ENCODE peak calls at places on chromosome 19, in seven cellular contexts. C, S, H, I, Z, J and Q are unnamed samples.

GRCh38 chr19:40528078-40528477 is 48.6 kb upstream of the SHKBP1 start:
- DNase-seq in J (no peak), I (no peak), C (no peak), H (no peak), Z (no peak), S (no peak), Q (no peak)

GRCh38 chr19:28960986-28961705 is 251.8 kb downstream of the UQCRFS1 start:
- DNase-seq in C (no peak), Z (no peak), I (no peak), S (no peak), H (no peak), J (peak; percentile 31), Q (no peak)

GRCh38 chr19:16224266-16225045 is 26.7 kb downstream of the AP1M1 start:
- DNase-seq in J (no peak), H (no peak), Z (peak; percentile 77), I (no peak), S (no peak), C (no peak), Q (no peak)

GRCh38 chr19:45972081-45972943 is 1.4 kb downstream of the NOVA2 start:
- DNase-seq in C (no peak), I (no peak), Z (peak; percentile 42), J (no peak), S (no peak), H (no peak), Q (no peak)

GRCh38 chr19:1651061-1651547 is 1.3 kb downstream of the TCF3 start:
- DNase-seq in I (no peak), J (peak; percentile 55), S (no peak), Z (peak; percentile 71), H (peak; percentile 52), C (peak; percentile 61), Q (no peak)

GRCh38 chr19:34644991-34645461 is 31.9 kb downstream of the SCGB2B2 start:
- DNase-seq in Z (no peak), S (no peak), I (no peak), J (no peak), C (no peak), H (no peak), Q (no peak)

GRCh38 chr19:35671818-35672217 is 5.5 kb downstream of the UPK1A start:
- DNase-seq in S (no peak), Z (no peak), J (no peak), C (no peak), H (no peak), I (no peak), Q (no peak)

GRCh38 chr19:3106509-3107141 is 12.5 kb downstream of the GNA11 start:
- DNase-seq in Z (peak; percentile 50), J (no peak), H (no peak), C (no peak), S (no peak), I (no peak), Q (no peak)

GRCh38 chr19:45899253-45899652 is 3.2 kb downstream of the MYPOP start:
- DNase-seq in J (no peak), H (no peak), C (no peak), I (no peak), Z (no peak), S (no peak), Q (no peak)

GRCh38 chr19:1446713-1447564 is 3.0 kb upstream of the APC2 start:
- DNase-seq in J (peak; percentile 51), I (no peak), H (no peak), Z (peak; percentile 81), S (no peak), C (no peak), Q (no peak)

GRCh38 chr19:56642711-56643459 is at the start of gene SMIM17:
- DNase-seq in C (no peak), J (no peak), I (no peak), H (no peak), S (no peak), Z (no peak), Q (no peak)
- H3K9me3 ChIP-seq in C (peaks cover 86% of the 10 kb centered on the region), J (peaks cover 3% of the 10 kb centered on the region), I (peaks cover 63% of the 10 kb centered on the region), H (peaks cover 10% of the 10 kb centered on the region), S (peaks cover 65% of the 10 kb centered on the region), Z (no peaks in the 10 kb centered on the region), Q (no peaks in the 10 kb centered on the region)

GRCh38 chr19:27722625-27723024 is 1490.3 kb downstream of the UQCRFS1 start:
- DNase-seq in Z (no peak), H (no peak), J (no peak), S (no peak), C (no peak), I (no peak), Q (no peak)
- H3K9me3 ChIP-seq in Z (no peaks in the 10 kb centered on the region), H (no peaks in the 10 kb centered on the region), J (no peaks in the 10 kb centered on the region), S (no peaks in the 10 kb centered on the region), C (peaks cover 90% of the 10 kb centered on the region), I (peaks cover 82% of the 10 kb centered on the region), Q (no peaks in the 10 kb centered on the region)

GRCh38 chr19:52336117-52336811 is at the start of gene ZNF610:
- DNase-seq in S (peak; percentile 69), C (peak; percentile 94), J (peak; percentile 92), I (peak; percentile 46), Z (peak; percentile 94), H (peak; percentile 93), Q (peak; percentile 83)

GRCh38 chr19:52335768-52336116 is 301 bp upstream of the ZNF610 start:
- DNase-seq in H (no peak), I (no peak), Z (no peak), S (no peak), C (no peak), J (no peak), Q (no peak)

GRCh38 chr19:52336976-52337375 is 933 bp downstream of the ZNF610 start:
- DNase-seq in S (no peak), I (no peak), Z (no peak), J (peak; percentile 48), C (no peak), H (no peak), Q (no peak)

DNA sequence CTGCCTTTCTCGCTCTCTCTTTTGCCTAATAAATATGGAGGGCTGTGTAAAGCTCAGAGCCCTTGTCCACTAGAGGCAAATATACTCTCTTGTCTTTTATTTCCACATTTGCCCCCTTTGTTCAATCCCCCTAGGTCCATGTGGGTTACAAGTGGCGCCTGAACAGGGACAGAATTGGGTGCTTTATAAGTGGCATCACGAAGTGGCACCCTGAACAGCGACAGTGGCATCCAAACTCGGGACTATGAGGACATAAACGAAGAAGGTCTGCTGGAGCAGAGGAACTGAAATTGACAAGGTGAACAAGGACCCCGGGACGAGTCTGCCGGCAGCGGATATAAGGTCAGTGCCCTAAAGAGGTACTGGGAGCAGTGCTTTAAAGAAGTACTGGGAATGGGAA is 4.3 kb upstream of the ZNF610 start:
- DNase-seq in C (no peak), S (no peak), H (no peak), Z (no peak), I (no peak), J (no peak), Q (no peak)
- H3K9me3 ChIP-seq in C (peaks cover 89% of the 10 kb centered on the region), S (peaks cover 57% of the 10 kb centered on the region), H (peaks cover 16% of the 10 kb centered on the region), Z (no peaks in the 10 kb centered on the region), I (peaks cover 76% of the 10 kb centered on the region), J (peaks cover 63% of the 10 kb centered on the region), Q (peaks cover 9% of the 10 kb centered on the region)

GRCh38 chr19:14111486-14111885 is 6.1 kb downstream of the PRKACA start:
- DNase-seq in Z (no peak), S (no peak), C (no peak), I (no peak), H (no peak), J (no peak), Q (no peak)

GRCh38 chr19:14114439-14114838 is 3.1 kb downstream of the PRKACA start:
- DNase-seq in H (no peak), S (no peak), Z (no peak), J (no peak), C (no peak), I (no peak), Q (no peak)

GRCh38 chr19:14113762-14114414 is 3.7 kb downstream of the PRKACA start:
- DNase-seq in H (peak; percentile 60), Z (peak; percentile 88), S (no peak), J (no peak), C (peak; percentile 77), I (no peak), Q (no peak)

GRCh38 chr19:14112051-14112808 is 5.3 kb downstream of the PRKACA start:
- DNase-seq in Z (no peak), I (no peak), S (no peak), J (no peak), H (peak; percentile 67), C (no peak), Q (no peak)

DNA sequence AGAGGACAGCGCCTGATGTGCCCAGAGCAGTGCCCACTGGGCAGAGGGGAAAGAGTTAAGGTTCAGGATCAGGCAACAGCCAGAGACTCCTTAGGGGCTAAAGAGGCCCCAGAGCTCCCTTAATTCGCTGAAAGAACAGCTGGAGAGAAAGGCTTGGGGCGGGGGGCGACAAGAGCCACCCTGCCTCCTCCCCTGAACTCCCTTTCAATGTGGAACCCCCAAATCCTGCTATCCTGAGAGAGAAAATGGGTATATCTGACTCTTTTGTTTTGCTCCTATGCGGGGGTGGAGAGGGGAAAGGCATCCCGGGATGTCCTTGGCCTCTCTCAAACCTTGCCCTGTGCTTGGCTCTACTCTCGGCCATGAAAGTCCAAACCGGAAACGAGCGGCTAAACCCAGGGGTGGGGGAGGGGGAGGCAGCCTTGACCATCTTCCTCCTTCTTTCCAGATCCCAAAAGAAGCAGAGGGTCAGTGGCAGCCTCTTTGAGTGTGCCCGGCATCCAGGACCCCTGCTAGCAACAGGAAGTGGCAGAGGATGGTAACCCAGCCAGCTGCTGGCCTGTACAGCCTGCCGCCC is 4.7 kb downstream of the PRKACA start:
- DNase-seq in I (no peak), J (no peak), S (no peak), H (peak; percentile 70), Z (no peak), C (no peak), Q (no peak)
- H3K9me3 ChIP-seq in I (no peaks in the 10 kb centered on the region), J (no peaks in the 10 kb centered on the region), S (no peaks in the 10 kb centered on the region), H (no peaks in the 10 kb centered on the region), Z (no peaks in the 10 kb centered on the region), C (no peaks in the 10 kb centered on the region), Q (no peaks in the 10 kb centered on the region)

DNA sequence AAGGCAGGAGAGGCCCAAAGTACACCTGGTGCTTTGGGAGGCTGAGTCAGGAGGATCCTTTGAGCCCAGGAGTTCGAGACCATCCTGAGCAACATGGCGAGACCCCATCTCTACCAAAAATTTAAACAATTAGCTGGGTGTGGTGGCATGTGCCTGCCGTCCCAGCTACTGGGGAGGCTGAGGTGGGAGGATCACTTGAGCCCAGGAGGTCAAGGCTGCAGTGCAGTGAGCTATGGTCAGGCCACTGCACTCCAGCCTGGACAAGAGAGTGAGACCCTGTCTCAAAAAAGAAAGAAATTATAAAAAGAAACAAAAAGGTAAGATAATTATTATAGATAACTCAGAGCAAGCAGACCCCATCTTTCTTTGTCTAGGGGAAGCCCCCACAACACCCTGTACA is 1.9 kb downstream of the HOMER3 start:
- DNase-seq in C (no peak), J (no peak), Z (no peak), S (no peak), H (no peak), I (no peak), Q (no peak)
- H3K9me3 ChIP-seq in C (no peaks in the 10 kb centered on the region), J (no peaks in the 10 kb centered on the region), Z (no peaks in the 10 kb centered on the region), S (peaks cover 4% of the 10 kb centered on the region), H (no peaks in the 10 kb centered on the region), I (no peaks in the 10 kb centered on the region), Q (no peaks in the 10 kb centered on the region)